ENCODE peak calls at places on chromosomes 5 and 9, in seven cellular contexts. L, A, Q, I, F, H and X are unnamed samples.
A peak's percentile ranks its signal among the peaks of the same experiment; 100 is the strongest.

GRCh38 chr9:29555452-29555851 is 1982.2 kb upstream of the C9orf72 start:
- DNase-seq in Q (no peak), H (no peak), L (no peak), F (no peak), A (peak; percentile 5), I (no peak), X (no peak)

GRCh38 chr5:69364850-69365249 is 4.5 kb downstream of the AK6 start:
- DNase-seq in F (no peak), L (no peak), A (no peak), H (no peak), I (no peak), Q (no peak), X (no peak)

GRCh38 chr5:149493316-149493715 is 57.9 kb downstream of the CSNK1A1 start:
- DNase-seq in Q (no peak), I (no peak), L (no peak), A (no peak), F (no peak), H (no peak), X (no peak)

GRCh38 chr5:143434261-143435206 is 31.0 kb upstream of the NR3C1 start:
- DNase-seq in L (no peak), I (no peak), A (peak; percentile 54), H (no peak), Q (peak; percentile 52), F (no peak), X (no peak)

GRCh38 chr5:54021413-54022155 is 288.8 kb downstream of the ARL15 start:
- DNase-seq in Q (no peak), H (no peak), A (peak; percentile 30), F (no peak), L (no peak), I (no peak), X (no peak)

GRCh38 chr5:116669261-116670049 is 94.8 kb upstream of the SEMA6A start:
- DNase-seq in I (no peak), H (no peak), F (no peak), A (no peak), Q (no peak), L (no peak), X (no peak)

GRCh38 chr5:57703726-57704125 is 221.1 kb upstream of the ACTBL2 start:
- DNase-seq in L (no peak), H (no peak), A (no peak), Q (no peak), I (no peak), F (no peak), X (no peak)

GRCh38 chr9:130177898-130178805 is 5.9 kb downstream of the NCS1 start:
- DNase-seq in F (no peak), A (no peak), H (no peak), Q (no peak), L (no peak), I (no peak), X (no peak)

GRCh38 chr5:171310816-171311697 is 2.0 kb downstream of the TLX3 start:
- DNase-seq in F (no peak), H (no peak), I (no peak), Q (no peak), L (peak; percentile 55), A (no peak), X (peak; percentile 63)

GRCh38 chr5:157828031-157828948 is 30.7 kb downstream of the CLINT1 start:
- DNase-seq in H (no peak), F (no peak), A (peak; percentile 28), I (no peak), Q (no peak), L (no peak), X (no peak)

GRCh38 chr9:129352157-129352870 is 174.3 kb upstream of the IER5L start:
- DNase-seq in Q (no peak), A (no peak), F (no peak), I (no peak), L (no peak), H (no peak), X (peak; percentile 66)

GRCh38 chr5:17123785-17124184 is 93.6 kb upstream of the BASP1 start:
- DNase-seq in F (no peak), H (no peak), A (no peak), L (no peak), I (no peak), Q (no peak), X (no peak)

GRCh38 chr9:137670391-137671195 is 51.8 kb downstream of the EHMT1 start:
- DNase-seq in H (no peak), Q (no peak), L (no peak), I (no peak), F (no peak), A (no peak), X (no peak)